ENCODE peak calls at places on chromosomes 4 and X, in five cellular contexts. Q, E, H, W and L are unnamed samples.

GRCh38 chrX:123835661-123836371 is 24.0 kb upstream of the XIAP start:
- DNase-seq in Q (peak; percentile 74), E (no peak), W (no peak), H (no peak), L (peak; percentile 35)

GRCh38 chr4:174248407-174248806 is 35.1 kb downstream of the FBXO8 start:
- DNase-seq in E (no peak), Q (no peak), H (no peak), W (no peak), L (no peak)

GRCh38 chr4:78652282-78652876 is 100.8 kb downstream of the ANXA3 start:
- DNase-seq in E (no peak), H (no peak), Q (no peak), W (no peak), L (no peak)

GRCh38 chr4:134740290-134740689 is 538.7 kb upstream of the PABPC4L start:
- DNase-seq in H (no peak), W (no peak), E (no peak), Q (no peak), L (no peak)

GRCh38 chr4:143558823-143559756 is 45.6 kb downstream of the SMARCA5 start:
- DNase-seq in E (peak; percentile 93), H (no peak), Q (no peak), W (peak; percentile 68), L (peak; percentile 82)

GRCh38 chr4:186820371-186820990 is 96.8 kb upstream of the FAT1 start:
- DNase-seq in H (no peak), W (no peak), Q (peak; percentile 41), E (no peak), L (no peak)

GRCh38 chr4:3784469-3785291 is 18.5 kb downstream of the ADRA2C start:
- DNase-seq in W (no peak), Q (no peak), E (no peak), H (no peak), L (no peak)

GRCh38 chrX:57104406-57104805 is 16.9 kb downstream of the SPIN2B start:
- DNase-seq in E (no peak), W (no peak), H (no peak), Q (no peak), L (no peak)

GRCh38 chrX:106802388-106803275 is at the start of gene TBC1D8B:
- DNase-seq in W (peak; percentile 55), E (peak; percentile 82), H (peak; percentile 67), Q (peak; percentile 92), L (peak; percentile 86)

GRCh38 chr4:183411291-183411861 is 33.1 kb upstream of the CDKN2AIP start:
- DNase-seq in Q (no peak), W (no peak), H (no peak), E (no peak), L (no peak)

GRCh38 chr4:7909966-7910720 is 29.5 kb downstream of the AFAP1 start:
- DNase-seq in Q (peak; percentile 89), H (no peak), E (no peak), W (no peak), L (peak; percentile 41)
- H2AK5ac ChIP-seq in Q (peak overlapping the region; percentile 6), H (peak overlapping the region; percentile 44), E (no peak overlapping the region), W (peak overlapping the region; percentile 57), L (peak overlapping the region; percentile 80)

GRCh38 chr4:83605744-83606172 is 69.8 kb downstream of the GPAT3 start:
- DNase-seq in W (no peak), H (no peak), E (no peak), Q (no peak), L (no peak)

GRCh38 chr4:83606898-83607297 is 71.0 kb downstream of the GPAT3 start:
- DNase-seq in H (no peak), Q (no peak), W (no peak), E (no peak), L (no peak)

GRCh38 chr4:83605216-83605615 is 69.3 kb downstream of the GPAT3 start:
- DNase-seq in H (no peak), E (no peak), W (no peak), Q (no peak), L (no peak)

GRCh38 chr4:83604315-83604714 is 68.4 kb downstream of the GPAT3 start:
- DNase-seq in Q (no peak), W (no peak), E (no peak), H (no peak), L (peak; percentile 4)

DNA sequence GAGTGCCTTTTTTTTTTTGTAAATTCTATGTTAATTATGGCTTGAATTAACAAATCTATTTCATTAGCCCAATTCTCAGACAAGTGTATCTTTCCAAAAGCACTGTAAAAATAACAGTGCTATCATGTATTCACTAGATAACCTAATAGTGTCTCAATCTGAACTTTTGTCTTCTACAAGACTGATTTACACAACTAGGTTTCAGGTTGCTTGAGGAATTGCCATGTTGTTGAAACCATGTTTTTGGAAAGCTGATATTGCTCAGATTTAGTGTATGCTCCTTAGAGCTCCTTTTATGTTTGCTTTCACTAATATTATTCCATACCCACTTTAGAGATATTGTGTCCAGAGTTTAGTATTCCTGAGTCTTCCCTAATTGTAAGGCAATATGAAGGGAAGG is 70.5 kb downstream of the GPAT3 start:
- DNase-seq in W (no peak), E (no peak), H (no peak), Q (no peak), L (no peak)
- H2BK12ac ChIP-seq in W (no peak overlapping the region), E (no peak overlapping the region), H (no peak overlapping the region), Q (no peak overlapping the region), L (no peak overlapping the region)

GRCh38 chr4:47085661-47086060 is 54.3 kb downstream of the GABRB1 start:
- DNase-seq in Q (no peak), H (no peak), E (no peak), W (no peak), L (no peak)
- H2AK5ac ChIP-seq in Q (no peak overlapping the region), H (no peak overlapping the region), E (no peak overlapping the region), W (no peak overlapping the region), L (no peak overlapping the region)

GRCh38 chrX:118493653-118494297 is 1.8 kb upstream of the DOCK11 start:
- DNase-seq in W (no peak), Q (no peak), H (no peak), E (no peak), L (no peak)
- H2BK12ac ChIP-seq in W (no peak overlapping the region), Q (no peak overlapping the region), H (no peak overlapping the region), E (no peak overlapping the region), L (no peak overlapping the region)

DNA sequence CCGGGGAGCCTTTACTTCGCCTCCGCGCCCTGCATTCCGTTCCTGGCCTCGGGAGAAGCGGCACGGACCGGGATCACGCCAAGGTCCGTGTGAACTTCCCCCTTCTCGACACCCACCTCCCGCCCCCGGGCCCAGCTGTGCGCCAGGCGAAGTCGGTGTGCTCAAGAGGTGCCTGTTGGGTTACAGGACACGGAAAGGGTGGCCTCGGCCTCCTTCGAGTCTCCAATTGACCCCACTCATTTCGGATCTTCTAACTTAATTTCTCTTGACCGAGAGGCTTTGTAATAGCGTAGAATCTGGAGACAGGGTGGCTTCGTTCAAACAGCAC is 444 bp downstream of the PDHA1 start:
- DNase-seq in W (no peak), H (no peak), Q (no peak), E (no peak), L (no peak)
- H2AK5ac ChIP-seq in W (no peak overlapping the region), H (no peak overlapping the region), Q (no peak overlapping the region), E (no peak overlapping the region), L (peak overlapping the region; percentile 86)

GRCh38 chr4:12912896-12913418 is 571.2 kb downstream of the RAB28 start:
- DNase-seq in E (no peak), Q (no peak), H (no peak), W (no peak), L (no peak)
- H2BK12ac ChIP-seq in E (no peak overlapping the region), Q (no peak overlapping the region), H (no peak overlapping the region), W (no peak overlapping the region), L (no peak overlapping the region)

GRCh38 chrX:16465081-16465876 is 184.7 kb upstream of the S100G start:
- DNase-seq in Q (no peak), E (no peak), W (no peak), H (no peak), L (peak; percentile 27)
- H2AK5ac ChIP-seq in Q (no peak overlapping the region), E (no peak overlapping the region), W (peak overlapping the region; percentile 65), H (no peak overlapping the region), L (no peak overlapping the region)